ENCODE peak calls at places on chromosomes 11 and 22, in seven cellular contexts. D is fibroblast of pulmonary artery, H is A549, S is spleen, P is GM06990, V is HCT116, U is astrocyte. Z is an unnamed sample.

GRCh38 chr11:15828241-15828903 is 528.0 kb downstream of the SOX6 start:
- DNase-seq in D (no peak), H (no peak), S (no peak), P (no peak), V (no peak), U (no peak), Z (no peak)

GRCh38 chr11:104095791-104096190 is 59.4 kb downstream of the DDI1 start:
- DNase-seq in D (peak), H (no peak), S (no peak), P (no peak), V (no peak), U (no peak), Z (peak)

GRCh38 chr11:27350503-27350902 is 12.5 kb downstream of the CCDC34 start:
- DNase-seq in D (peak), H (no peak), S (no peak), P (no peak), V (no peak), U (peak), Z (peak)

GRCh38 chr11:76750746-76751145 is 32.4 kb upstream of the TSKU start:
- DNase-seq in D (no peak), H (no peak), S (no peak), P (no peak), V (no peak), U (no peak), Z (no peak)

GRCh38 chr22:45263790-45264269 is 20.9 kb upstream of the UPK3A start:
- DNase-seq in D (peak), H (peak), S (peak), P (peak), V (peak), U (peak), Z (peak)

GRCh38 chr11:12182650-12183511 is 72.5 kb downstream of the MICAL2 start:
- DNase-seq in D (peak), H (peak), S (no peak), P (no peak), V (peak), U (peak), Z (peak)

GRCh38 chr22:45896153-45896951 is 80.6 kb downstream of the WNT7B start:
- DNase-seq in D (no peak), H (no peak), S (no peak), P (no peak), V (no peak), U (no peak), Z (no peak)

GRCh38 chr22:34283844-34284243 is 363.6 kb upstream of the LARGE1 start:
- DNase-seq in D (no peak), H (no peak), S (no peak), P (no peak), V (no peak), U (no peak), Z (no peak)

GRCh38 chr22:49239264-49240015 is 588.2 kb downstream of the BRD1 start:
- DNase-seq in D (no peak), H (no peak), S (peak), P (no peak), V (no peak), U (no peak), Z (no peak)

GRCh38 chr11:29119691-29120328 is 897.0 kb downstream of the KCNA4 start:
- DNase-seq in D (peak), H (peak), S (no peak), P (no peak), V (no peak), U (peak), Z (peak)

GRCh38 chr22:46618667-46619066 is 1.5 kb upstream of the GRAMD4 start:
- DNase-seq in D (no peak), H (no peak), S (peak), P (no peak), V (no peak), U (no peak), Z (no peak)

GRCh38 chr11:76984741-76985140 is 49.5 kb upstream of the B3GNT6 start:
- DNase-seq in D (no peak), H (no peak), S (no peak), P (no peak), V (no peak), U (no peak), Z (no peak)

GRCh38 chr22:28903080-28903479 is 19.7 kb downstream of the ZNRF3 start:
- DNase-seq in D (no peak), H (no peak), S (no peak), P (no peak), V (no peak), U (no peak), Z (no peak)

GRCh38 chr11:121711236-121711635 is 258.5 kb upstream of the SORL1-AS1 start:
- DNase-seq in D (no peak), H (no peak), S (no peak), P (no peak), V (no peak), U (no peak), Z (no peak)

GRCh38 chr11:60777572-60777971 is 7.6 kb upstream of the MS4A10 start:
- DNase-seq in D (peak), H (peak), S (peak), P (no peak), V (no peak), U (peak), Z (peak)

GRCh38 chr22:46673205-46673604 is 53.0 kb downstream of the GRAMD4 start:
- DNase-seq in D (no peak), H (no peak), S (no peak), P (no peak), V (no peak), U (no peak), Z (peak)

GRCh38 chr11:114155116-114155515 is 95.6 kb downstream of the ZBTB16 start:
- DNase-seq in D (no peak), H (no peak), S (no peak), P (no peak), V (no peak), U (no peak), Z (no peak)

GRCh38 chr11:117928818-117929567 is at the start of gene TMPRSS13:
- DNase-seq in D (no peak), H (no peak), S (no peak), P (no peak), V (no peak), U (no peak), Z (no peak)

GRCh38 chr11:6856871-6857270 is 6.0 kb upstream of the OR10A2 start:
- DNase-seq in D (peak), H (no peak), S (no peak), P (peak), V (no peak), U (no peak), Z (no peak)

GRCh38 chr11:106399075-106399500 is 321.6 kb downstream of the AASDHPPT start:
- DNase-seq in D (peak), H (peak), S (no peak), P (no peak), V (peak), U (peak), Z (peak)

GRCh38 chr11:67452141-67452952 is at the start of gene GPR152:
- DNase-seq in D (no peak), H (no peak), S (peak), P (no peak), V (no peak), U (no peak), Z (no peak)

GRCh38 chr11:10669258-10670033 is 24.1 kb downstream of the IRAG1 start:
- DNase-seq in D (no peak), H (no peak), S (no peak), P (no peak), V (no peak), U (peak), Z (peak)

GRCh38 chr22:47164514-47165337 is 402.3 kb downstream of the TBC1D22A start:
- DNase-seq in D (no peak), H (no peak), S (peak), P (no peak), V (no peak), U (no peak), Z (no peak)

GRCh38 chr11:93740802-93741093 is 547 bp downstream of the TAF1D start:
- DNase-seq in D (peak), H (peak), S (peak), P (no peak), V (no peak), U (peak), Z (peak)

GRCh38 chr11:40118780-40119179 is 1340.7 kb downstream of the LRRC4C start:
- DNase-seq in D (no peak), H (no peak), S (no peak), P (no peak), V (no peak), U (no peak), Z (no peak)

GRCh38 chr11:109085708-109086373 is 336.1 kb upstream of the C11orf87 start:
- DNase-seq in D (peak), H (no peak), S (no peak), P (no peak), V (no peak), U (no peak), Z (peak)

GRCh38 chr11:75547617-75548054 is 14.4 kb upstream of the SERPINH1 start:
- DNase-seq in D (peak), H (peak), S (no peak), P (no peak), V (no peak), U (peak), Z (peak)

GRCh38 chr22:32880906-32881596 is 79.5 kb downstream of the TIMP3 start:
- DNase-seq in D (peak), H (no peak), S (peak), P (peak), V (no peak), U (peak), Z (no peak)

GRCh38 chr11:126502159-126502558 is 146.7 kb downstream of the ST3GAL4 start:
- DNase-seq in D (no peak), H (no peak), S (no peak), P (no peak), V (no peak), U (no peak), Z (no peak)

GRCh38 chr11:104653011-104653806 is 245.1 kb downstream of the CASP12 start:
- DNase-seq in D (peak), H (no peak), S (no peak), P (no peak), V (no peak), U (peak), Z (peak)

GRCh38 chr22:32737811-32738210 is 63.7 kb upstream of the TIMP3 start:
- DNase-seq in D (no peak), H (no peak), S (no peak), P (no peak), V (no peak), U (peak), Z (peak)

GRCh38 chr11:24171869-24172268 is 325.0 kb upstream of the LUZP2 start:
- DNase-seq in D (no peak), H (no peak), S (no peak), P (no peak), V (no peak), U (no peak), Z (no peak)

GRCh38 chr22:40747361-40747760 is 68.1 kb downstream of the MCHR1 start:
- DNase-seq in D (no peak), H (no peak), S (no peak), P (no peak), V (no peak), U (no peak), Z (no peak)

GRCh38 chr11:59560702-59561469 is 49.5 kb downstream of the OR4D9 start:
- DNase-seq in D (peak), H (peak), S (peak), P (peak), V (peak), U (peak), Z (peak)

GRCh38 chr11:75371930-75372876 is 20.7 kb upstream of the ARRB1 start:
- DNase-seq in D (no peak), H (peak), S (peak), P (no peak), V (no peak), U (no peak), Z (no peak)

GRCh38 chr11:35619030-35619753 is 932 bp downstream of the FJX1 start:
- DNase-seq in D (peak), H (peak), S (peak), P (peak), V (no peak), U (peak), Z (peak)

DNA sequence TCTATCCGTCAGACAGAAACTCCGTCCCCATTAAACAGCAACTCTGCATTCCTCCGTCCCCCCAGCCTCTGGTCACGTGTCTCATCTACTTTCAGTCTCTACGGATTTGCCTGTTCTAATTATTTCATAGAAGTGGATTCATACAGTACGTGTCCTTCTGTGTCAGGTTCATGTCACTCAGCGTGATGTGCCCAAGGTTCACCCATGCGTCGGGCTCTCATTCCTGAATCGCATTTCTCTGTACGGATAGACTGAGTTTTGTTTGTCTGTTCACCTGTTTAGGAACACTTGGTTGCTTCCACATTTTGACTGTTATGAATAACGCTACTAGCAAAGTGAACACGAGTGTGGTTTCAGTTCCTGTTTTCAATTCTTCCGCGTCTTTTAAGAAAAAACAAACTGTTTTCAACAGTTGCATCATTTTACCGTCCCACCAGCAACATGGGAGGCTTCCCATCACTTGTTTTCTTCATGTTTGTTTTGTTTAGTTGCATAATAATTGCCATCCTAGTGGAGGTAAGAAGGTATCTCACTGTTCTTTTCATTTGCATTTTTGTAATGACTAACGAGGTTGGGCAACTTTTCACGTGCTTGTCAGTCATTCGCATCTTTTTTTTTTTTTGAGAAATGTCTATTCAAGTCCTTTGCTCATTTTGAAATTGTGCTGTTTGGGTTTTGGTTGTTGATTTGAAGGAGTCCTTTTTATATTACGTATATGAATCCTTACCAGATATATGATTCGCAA is 8.9 kb upstream of the NLRP6 start:
- DNase-seq in D (no peak), H (no peak), S (peak), P (peak), V (no peak), U (no peak), Z (peak)
- H3K4me3 ChIP-seq in D (no peak), H (no peak), S (peak), P (peak), V (no peak), U (no peak), Z (peak)

GRCh38 chr11:72369786-72370185 is 64.5 kb downstream of the CLPB start:
- DNase-seq in D (peak), H (no peak), S (no peak), P (no peak), V (no peak), U (no peak), Z (no peak)
- TF ChIP-seq CTCF in D (no peak), H (no peak), S (no peak), P (no peak), V (no peak), U (no peak), Z (no peak)

GRCh38 chr22:42993651-42994275 is 21.2 kb downstream of the PACSIN2 start:
- DNase-seq in D (peak), H (no peak), S (no peak), P (no peak), V (no peak), U (peak), Z (peak)
- H3K4me3 ChIP-seq in D (no peak), H (peak), S (no peak), P (no peak), V (no peak), U (no peak), Z (peak)

GRCh38 chr11:102325088-102325487 is 7.8 kb downstream of the BIRC3 start:
- DNase-seq in D (no peak), H (no peak), S (no peak), P (no peak), V (no peak), U (no peak), Z (no peak)
- TF ChIP-seq CTCF in D (no peak), H (peak), S (no peak), P (no peak), V (no peak), U (no peak), Z (no peak)

GRCh38 chr11:2122222-2122906 is 16.8 kb downstream of the IGF2 start:
- DNase-seq in D (peak), H (no peak), S (peak), P (no peak), V (no peak), U (peak), Z (peak)
- H3K4me3 ChIP-seq in D (no peak), H (no peak), S (no peak), P (no peak), V (no peak), U (no peak), Z (no peak)

DNA sequence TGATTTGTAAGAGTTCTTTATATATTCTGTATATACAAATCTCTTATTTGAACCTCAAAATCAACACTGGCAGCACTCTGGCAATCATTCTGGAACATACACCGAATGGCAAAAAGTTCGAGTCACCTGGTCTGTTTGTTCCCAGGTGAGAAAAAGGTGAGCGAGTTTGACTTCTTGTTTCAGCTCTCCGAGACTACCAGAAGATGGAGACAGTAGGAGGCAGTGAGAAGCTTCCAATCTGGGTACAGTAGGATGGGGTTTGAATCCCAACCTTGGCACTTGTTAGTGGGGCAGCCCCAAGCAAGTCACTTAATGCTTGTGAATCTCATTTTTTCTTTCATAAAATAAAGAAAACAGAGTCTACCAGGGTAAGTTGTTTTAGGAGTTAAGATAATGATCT is 76.4 kb downstream of the C2CD3 start:
- DNase-seq in D (no peak), H (no peak), S (no peak), P (no peak), V (no peak), U (no peak), Z (no peak)
- TF ChIP-seq CTCF in D (no peak), H (peak), S (no peak), P (no peak), V (peak), U (no peak), Z (no peak)

DNA sequence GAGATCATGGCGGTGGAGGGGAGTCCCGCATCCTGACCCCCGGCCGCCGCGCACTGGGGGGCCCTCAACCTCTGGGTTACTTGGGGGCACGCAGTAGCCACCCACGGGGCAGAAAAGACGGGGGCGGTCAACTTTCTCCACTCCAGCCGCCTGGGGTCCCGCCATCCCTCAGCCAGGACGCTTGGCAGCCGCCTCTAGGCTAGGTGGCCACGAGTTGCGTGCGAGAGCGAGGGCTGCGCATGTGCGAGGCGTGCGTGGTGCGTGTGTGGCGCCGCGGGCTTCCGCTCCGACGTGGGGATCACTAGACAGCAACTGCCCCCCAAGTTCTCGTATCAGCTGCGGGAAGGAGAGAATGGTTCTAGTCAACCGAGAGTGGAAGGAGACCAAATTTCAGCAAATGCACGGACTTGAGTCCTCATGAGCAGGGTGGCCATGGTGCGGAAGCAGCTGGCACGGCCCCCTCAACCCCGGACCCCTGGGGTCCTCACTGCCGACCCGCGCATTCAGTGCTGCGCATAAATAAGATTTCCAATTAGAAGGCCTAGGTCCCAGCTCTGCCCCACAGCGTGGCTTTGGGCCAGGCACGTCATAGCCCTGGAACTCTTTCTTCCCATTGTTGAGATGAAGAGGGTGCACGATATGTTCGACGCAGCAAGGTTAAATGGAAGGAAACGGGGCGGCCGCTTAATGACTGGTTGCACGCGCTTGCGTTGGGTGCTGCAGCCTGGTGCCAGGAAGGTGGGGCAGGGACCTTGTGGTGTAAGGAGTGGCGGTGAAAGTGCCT is 42.6 kb upstream of the CLDN5 start:
- DNase-seq in D (no peak), H (no peak), S (no peak), P (no peak), V (no peak), U (no peak), Z (no peak)
- H3K4me3 ChIP-seq in D (no peak), H (no peak), S (no peak), P (no peak), V (no peak), U (no peak), Z (no peak)

DNA sequence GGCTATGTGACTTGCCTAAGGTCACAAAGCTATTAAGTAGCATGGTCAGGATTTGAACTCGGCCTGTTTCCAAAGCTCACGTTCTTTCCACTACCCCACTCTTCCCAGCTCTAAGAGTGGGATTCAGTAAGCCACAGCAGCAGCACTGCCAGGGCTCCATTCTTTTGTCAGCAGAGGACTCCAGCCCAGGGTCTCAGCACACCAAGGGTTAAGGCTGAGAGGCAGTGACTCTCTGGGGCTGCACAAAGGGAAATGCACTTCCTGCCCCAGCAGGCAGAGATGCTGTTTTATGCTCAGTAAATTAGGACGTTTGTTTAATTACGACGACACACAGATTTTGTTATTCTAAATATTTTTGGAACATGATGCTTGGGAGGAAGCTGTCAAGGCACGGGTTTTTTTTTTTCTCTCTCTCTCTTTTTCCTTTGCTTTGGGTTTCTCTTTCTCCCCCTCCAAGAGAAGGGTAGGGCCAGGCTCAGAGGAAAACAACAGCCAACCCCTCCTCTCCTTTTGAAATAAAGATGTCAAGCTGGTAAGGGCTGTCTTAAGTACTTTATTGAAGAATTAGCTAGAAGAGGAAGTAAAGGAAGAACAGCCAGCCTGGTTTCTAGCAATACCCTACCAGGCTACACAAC is 2.9 kb downstream of the MYH9 start:
- DNase-seq in D (no peak), H (no peak), S (no peak), P (no peak), V (no peak), U (no peak), Z (no peak)
- TF ChIP-seq CTCF in D (no peak), H (no peak), S (no peak), P (no peak), V (no peak), U (no peak), Z (no peak)

Z was measured in AG10803.